ENCODE peak calls at places on chromosome 4, in eight cellular contexts. B, K, E, V, C, R, A and I are unnamed samples.

GRCh38 chr4:140742838-140743193 is 13.4 kb downstream of the TBC1D9 start:
- DNase-seq in B (no peak), C (no peak), K (no peak), E (no peak), R (no peak), V (no peak), A (no peak), I (no peak)

GRCh38 chr4:102734591-102735385 is 26.0 kb downstream of the MANBA start:
- DNase-seq in B (no peak), C (no peak), A (no peak), V (no peak), E (peak), R (no peak), K (no peak), I (peak)

GRCh38 chr4:179110356-179110755 is 1668.1 kb upstream of the AGA start:
- DNase-seq in V (no peak), A (no peak), R (no peak), K (no peak), B (no peak), E (no peak), C (no peak), I (peak)

GRCh38 chr4:169144061-169144600 is 126.6 kb downstream of the SH3RF1 start:
- DNase-seq in A (no peak), B (no peak), E (no peak), R (no peak), C (no peak), V (no peak), K (no peak), I (no peak)

GRCh38 chr4:57550143-57550542 is 440.0 kb upstream of the IGFBP7 start:
- DNase-seq in K (no peak), V (no peak), E (no peak), A (no peak), R (no peak), B (no peak), C (peak), I (no peak)

GRCh38 chr4:140641789-140642439 is 73.2 kb upstream of the UCP1 start:
- DNase-seq in B (no peak), R (no peak), K (no peak), V (no peak), A (no peak), E (no peak), C (no peak), I (no peak)

GRCh38 chr4:104393649-104394048 is 101.0 kb downstream of the CXXC4 start:
- DNase-seq in K (no peak), B (no peak), V (no peak), E (no peak), R (no peak), C (no peak), A (no peak), I (no peak)

GRCh38 chr4:119652978-119653377 is 24.4 kb upstream of the PDE5A start:
- DNase-seq in K (no peak), E (no peak), R (no peak), V (no peak), A (no peak), C (no peak), B (peak), I (peak)

GRCh38 chr4:14742054-14742453 is 260.2 kb upstream of the CPEB2 start:
- DNase-seq in E (no peak), B (no peak), K (no peak), C (no peak), R (no peak), V (no peak), A (no peak), I (no peak)